ENCODE peak calls at places on chromosomes 12 and 14, in seven cellular contexts. P is neuronal stem cell, N is H9, Y is mesenchymal stem cell, I is mesendoderm, M is trophoblast cell, F is H1. H is an unnamed sample.
A peak's percentile ranks its signal among the peaks of the same experiment; 100 is the strongest.

GRCh38 chr14:102479777-102480176 is 29.8 kb downstream of the ANKRD9 start:
- DNase-seq in F (no peak), M (no peak), I (no peak), Y (peak; percentile 17), P (no peak), N (no peak), H (no peak)

GRCh38 chr12:57894577-57895292 is 46.6 kb upstream of the ATP23 start:
- DNase-seq in F (no peak), N (no peak), I (no peak), M (no peak), Y (no peak), P (no peak), H (no peak)

GRCh38 chr12:57740656-57741412 is 2.3 kb upstream of the AGAP2 start:
- DNase-seq in M (no peak), I (peak; percentile 33), Y (no peak), F (no peak), N (peak; percentile 37), P (no peak), H (no peak)

GRCh38 chr12:56565510-56566101 is 44.0 kb downstream of the RBMS2 start:
- DNase-seq in N (peak; percentile 80), I (peak; percentile 59), Y (peak; percentile 98), P (no peak), F (peak; percentile 53), M (peak; percentile 47), H (peak; percentile 77)

GRCh38 chr12:58206876-58207275 is 265.5 kb downstream of the ATP23 start:
- DNase-seq in N (no peak), F (no peak), P (no peak), I (peak; percentile 70), M (no peak), Y (no peak), H (no peak)

GRCh38 chr14:23175823-23176222 is 7.6 kb downstream of the SLC7A8 start:
- DNase-seq in M (no peak), P (no peak), I (no peak), Y (no peak), N (no peak), F (no peak), H (peak; percentile 20)

GRCh38 chr14:67514203-67514607 is 18.9 kb upstream of the PLEKHH1 start:
- DNase-seq in M (no peak), P (no peak), N (no peak), Y (no peak), F (no peak), I (no peak), H (no peak)

GRCh38 chr12:76085159-76085868 is 829 bp upstream of the NAP1L1 start:
- DNase-seq in Y (peak; percentile 88), N (no peak), P (peak; percentile 9), I (no peak), F (no peak), M (no peak), H (peak; percentile 77)

GRCh38 chr12:6065872-6066217 is 58.6 kb downstream of the VWF start:
- DNase-seq in Y (no peak), N (no peak), F (no peak), I (no peak), M (no peak), P (no peak), H (no peak)

GRCh38 chr12:25372002-25372401 is 121.3 kb upstream of the KRAS start:
- DNase-seq in P (no peak), Y (no peak), N (no peak), I (no peak), M (no peak), F (no peak), H (no peak)

GRCh38 chr14:90580381-90581335 is 183.8 kb downstream of the CALM1 start:
- DNase-seq in M (no peak), I (no peak), P (no peak), Y (no peak), N (no peak), F (no peak), H (peak; percentile 14)

GRCh38 chr14:74438351-74438915 is 12.4 kb upstream of the SYNDIG1L start:
- DNase-seq in P (no peak), F (peak; percentile 39), N (no peak), I (peak; percentile 84), Y (no peak), M (peak; percentile 80), H (no peak)

GRCh38 chr12:66087365-66087943 is 43.1 kb downstream of the LLPH start:
- DNase-seq in N (peak; percentile 60), Y (peak; percentile 76), M (peak; percentile 64), P (peak; percentile 46), I (peak; percentile 70), F (peak; percentile 71), H (peak; percentile 88)

GRCh38 chr14:26636571-26636970 is 38.7 kb upstream of the NOVA1 start:
- DNase-seq in I (no peak), Y (no peak), P (no peak), N (no peak), M (no peak), F (no peak), H (no peak)

GRCh38 chr12:18242380-18243089 is 18.8 kb upstream of the PIK3C2G start:
- DNase-seq in F (no peak), P (no peak), I (peak; percentile 50), Y (no peak), M (no peak), N (no peak), H (no peak)

GRCh38 chr14:23667134-23667533 is 31.0 kb downstream of the DHRS2 start:
- DNase-seq in I (no peak), Y (no peak), P (no peak), M (no peak), N (no peak), F (no peak), H (no peak)

GRCh38 chr12:42779186-42779859 is 189.8 kb upstream of the PRICKLE1 start:
- DNase-seq in Y (no peak), F (no peak), I (no peak), N (no peak), M (no peak), P (no peak), H (peak; percentile 63)

GRCh38 chr14:105019861-105020814 is 745 bp downstream of the CDCA4 start:
- DNase-seq in Y (peak; percentile 82), P (peak; percentile 33), M (peak; percentile 22), F (peak; percentile 59), N (no peak), I (peak; percentile 60), H (peak; percentile 49)

GRCh38 chr12:93742086-93742934 is 65.1 kb downstream of the CRADD start:
- DNase-seq in N (peak; percentile 59), F (peak; percentile 68), Y (peak; percentile 69), I (peak; percentile 81), M (peak; percentile 65), P (peak; percentile 36), H (peak; percentile 60)

GRCh38 chr12:117158911-117159310 is 31.4 kb downstream of the FBXO21 start:
- DNase-seq in I (no peak), Y (no peak), M (peak; percentile 66), F (no peak), N (no peak), P (no peak), H (peak; percentile 17)

GRCh38 chr12:24447678-24448077 is 498.2 kb upstream of the SOX5 start:
- DNase-seq in F (no peak), N (no peak), Y (no peak), I (no peak), M (no peak), P (no peak), H (no peak)

GRCh38 chr14:23035303-23036164 is 834 bp upstream of the PSMB5 start:
- DNase-seq in I (no peak), M (no peak), N (no peak), P (no peak), F (no peak), Y (no peak), H (no peak)

DNA sequence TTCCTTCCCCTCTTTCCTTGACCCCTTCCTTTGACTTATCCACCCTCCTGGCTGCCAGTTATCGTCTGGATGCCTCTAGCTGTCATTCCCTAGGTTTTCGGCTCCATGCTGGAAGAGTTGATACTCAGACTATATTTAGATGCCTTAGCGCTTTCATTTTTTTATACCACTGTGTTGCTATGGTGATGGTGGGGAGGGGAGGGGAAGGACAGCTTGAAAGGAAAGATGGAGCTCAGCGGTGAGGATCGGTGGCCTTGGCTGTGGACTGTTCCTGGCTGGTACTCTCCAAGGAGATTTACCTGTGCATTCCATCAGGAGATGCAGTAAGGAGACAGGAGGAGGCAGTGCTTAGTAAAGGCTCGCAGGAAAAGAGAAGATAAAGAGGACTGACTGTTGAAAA is 108.7 kb downstream of the SLC8A3 start:
- DNase-seq in I (no peak), P (no peak), N (no peak), Y (no peak), M (no peak), F (no peak), H (no peak)
- H3K4ac ChIP-seq in I (no peak overlapping the region), P (no peak overlapping the region), N (no peak overlapping the region), Y (no peak overlapping the region), M (no peak overlapping the region), F (no peak overlapping the region), H (no peak overlapping the region)

DNA sequence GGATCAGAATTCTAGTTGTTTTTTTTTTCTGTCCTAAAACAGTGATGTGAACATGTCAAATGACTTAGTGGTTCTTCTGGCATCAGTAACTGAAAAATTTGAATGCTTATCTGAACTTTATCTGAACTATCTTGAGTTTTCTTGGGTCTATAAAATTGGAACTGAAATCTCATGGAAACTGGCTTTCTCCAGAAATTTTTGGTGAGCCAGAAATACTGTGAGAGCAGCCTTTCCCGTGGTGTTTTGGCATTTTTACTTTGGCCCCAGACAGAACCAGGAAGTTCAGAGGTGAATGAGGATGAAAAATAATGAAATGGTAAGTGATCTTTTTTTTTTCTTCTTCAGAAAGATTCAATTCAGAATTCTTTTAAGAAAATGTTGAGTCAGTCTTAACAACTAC is 89.5 kb upstream of the CCDC91 start:
- DNase-seq in I (no peak), F (no peak), Y (no peak), P (no peak), M (no peak), N (no peak), H (no peak)
- H3K4ac ChIP-seq in I (no peak overlapping the region), F (no peak overlapping the region), Y (no peak overlapping the region), P (no peak overlapping the region), M (no peak overlapping the region), N (no peak overlapping the region), H (no peak overlapping the region)

DNA sequence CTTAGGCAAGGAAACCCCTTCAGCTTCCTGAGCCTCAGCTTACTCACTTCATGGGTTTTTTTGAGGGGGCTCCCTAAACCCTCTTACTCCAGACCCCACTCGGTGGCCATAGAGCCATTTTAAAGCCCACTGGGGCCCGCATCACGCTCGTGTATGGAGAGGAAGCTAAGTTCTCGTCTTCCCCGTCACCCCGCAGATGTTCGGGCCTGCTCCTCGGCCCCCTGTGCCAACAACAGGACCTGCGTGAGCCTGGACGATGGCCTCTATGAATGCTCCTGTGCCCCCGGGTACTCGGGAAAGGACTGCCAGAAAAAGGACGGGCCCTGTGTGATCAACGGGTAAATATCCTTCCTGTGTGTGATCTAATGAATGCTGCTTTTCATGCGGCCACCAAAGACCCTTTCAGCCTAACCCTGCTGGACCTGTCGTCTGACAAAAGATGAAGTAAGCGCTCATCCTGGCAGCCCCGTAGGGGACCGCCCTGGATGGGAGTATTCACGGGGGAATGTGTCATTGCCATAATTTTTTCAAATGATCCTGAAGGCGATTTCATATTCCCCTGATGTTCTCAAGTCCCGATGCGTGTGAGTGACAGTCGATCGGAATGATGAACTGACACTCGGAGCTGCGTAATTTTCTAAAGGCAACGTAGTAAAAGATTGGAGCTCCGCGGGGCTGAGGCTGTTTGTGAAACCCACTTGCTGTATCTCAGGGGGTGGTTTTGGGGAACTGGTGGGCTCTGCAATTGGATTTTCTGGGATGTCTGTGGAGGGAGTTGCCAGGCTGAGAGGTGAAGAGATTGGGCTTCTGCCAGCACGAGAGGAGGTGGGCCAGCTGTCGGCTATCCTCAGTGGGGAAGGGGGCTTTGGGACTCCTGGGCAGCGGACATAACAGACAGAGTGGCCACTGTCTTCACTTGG is 5.4 kb downstream of the DLK1 start:
- DNase-seq in M (no peak), Y (no peak), P (no peak), I (no peak), F (no peak), N (no peak), H (no peak)
- H3K4ac ChIP-seq in M (no peak overlapping the region), Y (no peak overlapping the region), P (no peak overlapping the region), I (no peak overlapping the region), F (no peak overlapping the region), N (no peak overlapping the region), H (no peak overlapping the region)

GRCh38 chr14:61451891-61452400 is 130.6 kb downstream of the PRKCH start:
- DNase-seq in P (no peak), I (no peak), N (no peak), Y (no peak), F (no peak), M (no peak), H (no peak)
- H3K4ac ChIP-seq in P (no peak overlapping the region), I (no peak overlapping the region), N (no peak overlapping the region), Y (no peak overlapping the region), F (no peak overlapping the region), M (no peak overlapping the region), H (no peak overlapping the region)